ENCODE peak calls at places on chromosomes 5 and 9, in seven cellular contexts. H is T follicular helper cell; L is osteocyte; C is left ventricle myocardium inferior; P is stomach; I is activated T-cell treated with anti-CD3 and anti-CD28 coated beads, Interleukin-2, amount 50 U/mL, for 48 hours; E is HT1080. K is an unnamed sample.

GRCh38 chr9:77495834-77496671 is 152.1 kb downstream of the GNA14 start:
- DNase-seq in H (no peak), I (no peak), E (no peak), C (no peak), L (no peak), P (no peak), K (no peak)

GRCh38 chr9:15936316-15936869 is 383.6 kb downstream of the CCDC171 start:
- DNase-seq in I (no peak), P (no peak), H (no peak), L (no peak), E (peak), C (peak), K (peak)

GRCh38 chr5:94031631-94032030 is 290.2 kb upstream of the POU5F2 start:
- DNase-seq in L (no peak), P (no peak), C (no peak), I (no peak), H (no peak), E (no peak), K (no peak)

GRCh38 chr9:130189840-130190239 is 17.6 kb downstream of the NCS1 start:
- DNase-seq in C (no peak), E (no peak), L (no peak), I (no peak), P (no peak), H (no peak), K (no peak)

GRCh38 chr5:51890435-51891116 is 507.3 kb downstream of the ISL1 start:
- DNase-seq in P (no peak), C (no peak), I (no peak), H (no peak), L (no peak), E (no peak), K (no peak)

GRCh38 chr5:147731708-147732551 is 50.6 kb downstream of the JAKMIP2 start:
- DNase-seq in H (no peak), I (no peak), C (no peak), E (no peak), P (no peak), L (no peak), K (no peak)

GRCh38 chr5:127766556-127767335 is 63.6 kb downstream of the CCDC192 start:
- DNase-seq in C (no peak), I (no peak), P (no peak), E (peak), L (no peak), H (no peak), K (no peak)

GRCh38 chr5:149317281-149318048 is 27.8 kb upstream of the GRPEL2 start:
- DNase-seq in I (no peak), L (no peak), H (peak), P (peak), C (no peak), E (peak), K (no peak)

GRCh38 chr9:95407524-95407923 is 90.0 kb upstream of the FANCC start:
- DNase-seq in H (no peak), L (no peak), I (no peak), C (no peak), E (no peak), P (no peak), K (no peak)

GRCh38 chr9:114364123-114364522 is 23.7 kb downstream of the AKNA start:
- DNase-seq in C (no peak), L (no peak), E (peak), P (no peak), I (no peak), H (no peak), K (no peak)

GRCh38 chr5:72608297-72608696 is 101.1 kb upstream of the ZNF366 start:
- DNase-seq in C (peak), H (no peak), I (no peak), E (no peak), P (no peak), L (no peak), K (peak)

GRCh38 chr9:127393680-127394079 is 3.3 kb upstream of the SLC2A8 start:
- DNase-seq in H (no peak), C (no peak), I (no peak), L (no peak), P (no peak), E (no peak), K (no peak)

GRCh38 chr5:96146675-96147074 is 185.0 kb upstream of the ELL2 start:
- DNase-seq in L (no peak), H (no peak), E (peak), P (no peak), I (no peak), C (no peak), K (no peak)

GRCh38 chr9:89923174-89923573 is 318.4 kb downstream of the GADD45G start:
- DNase-seq in C (no peak), L (peak), H (no peak), E (no peak), P (no peak), I (no peak), K (no peak)

GRCh38 chr5:151611127-151611775 is 20.1 kb upstream of the FAT2 start:
- DNase-seq in L (no peak), P (no peak), C (no peak), E (no peak), H (no peak), I (no peak), K (no peak)

GRCh38 chr5:52801329-52801728 is 13.6 kb downstream of the ITGA1 start:
- DNase-seq in C (no peak), I (peak), P (no peak), H (no peak), E (no peak), L (no peak), K (no peak)

GRCh38 chr5:81971086-81971693 is 633 bp upstream of the ATG10 start:
- DNase-seq in H (no peak), I (peak), P (no peak), E (peak), C (no peak), L (no peak), K (no peak)

GRCh38 chr5:149735066-149735465 is 5.0 kb downstream of the PPARGC1B start:
- DNase-seq in E (peak), I (no peak), H (no peak), P (no peak), C (no peak), L (no peak), K (no peak)

GRCh38 chr9:85215936-85216335 is 525.8 kb downstream of the AGTPBP1 start:
- DNase-seq in E (no peak), I (no peak), C (no peak), P (no peak), L (no peak), H (no peak), K (no peak)

GRCh38 chr9:134514503-134514902 is 127.1 kb upstream of the COL5A1 start:
- DNase-seq in P (peak), C (no peak), L (no peak), E (no peak), I (no peak), H (no peak), K (no peak)

GRCh38 chr9:116482740-116483139 is 204.4 kb upstream of the TRIM32 start:
- DNase-seq in C (no peak), E (no peak), P (no peak), H (no peak), L (no peak), I (no peak), K (no peak)

GRCh38 chr9:99677281-99677680 is 144.4 kb upstream of the NR4A3 start:
- DNase-seq in L (no peak), I (no peak), E (no peak), P (no peak), H (no peak), C (no peak), K (no peak)

GRCh38 chr5:148387325-148387724 is 3.6 kb downstream of the FBXO38 start:
- DNase-seq in E (peak), H (no peak), C (no peak), I (no peak), L (no peak), P (no peak), K (no peak)

GRCh38 chr5:122723606-122724352 is 51.1 kb upstream of the SNX2 start:
- DNase-seq in C (no peak), P (no peak), H (no peak), I (no peak), L (no peak), E (peak), K (no peak)

GRCh38 chr5:151171521-151171920 is 13.9 kb upstream of the ANXA6 start:
- DNase-seq in P (no peak), L (no peak), I (no peak), H (no peak), C (no peak), E (no peak), K (no peak)

GRCh38 chr9:21871256-21871975 is 69.0 kb downstream of the MTAP start:
- DNase-seq in I (no peak), H (no peak), L (no peak), C (no peak), E (no peak), P (no peak), K (no peak)

GRCh38 chr9:132055756-132056155 is 23.9 kb downstream of the MED27 start:
- DNase-seq in I (no peak), C (no peak), P (no peak), H (no peak), L (no peak), E (no peak), K (no peak)

GRCh38 chr5:113081881-113082546 is 105.4 kb downstream of the DCP2 start:
- DNase-seq in I (no peak), H (no peak), P (no peak), C (no peak), E (peak), L (no peak), K (no peak)

GRCh38 chr5:53481887-53482716 is 1.7 kb downstream of the FST start:
- DNase-seq in E (peak), I (peak), P (peak), L (peak), C (peak), H (no peak), K (peak)

GRCh38 chr9:89048611-89049010 is 57.3 kb downstream of the S1PR3 start:
- DNase-seq in I (no peak), L (peak), H (no peak), C (no peak), P (no peak), E (no peak), K (no peak)

GRCh38 chr9:132994410-132995120 is 16.1 kb downstream of the GFI1B start:
- DNase-seq in H (no peak), L (no peak), P (peak), I (no peak), C (no peak), E (peak), K (no peak)

GRCh38 chr9:133901184-133901835 is 90.8 kb downstream of the VAV2 start:
- DNase-seq in E (no peak), C (no peak), L (no peak), P (no peak), H (no peak), I (no peak), K (no peak)

GRCh38 chr9:128178806-128179431 is 12.5 kb downstream of the CIZ1 start:
- DNase-seq in H (no peak), E (no peak), C (no peak), I (no peak), L (no peak), P (no peak), K (no peak)

GRCh38 chr9:69771775-69772418 is 12.1 kb upstream of the PTAR1 start:
- DNase-seq in P (no peak), L (no peak), C (no peak), H (no peak), I (no peak), E (peak), K (no peak)

GRCh38 chr9:103304797-103305196 is 309.7 kb downstream of the CYLC2 start:
- DNase-seq in P (no peak), C (no peak), E (no peak), H (no peak), L (no peak), I (no peak), K (no peak)

GRCh38 chr5:132429451-132430440 is 60.2 kb downstream of the SLC22A5 start:
- DNase-seq in H (no peak), I (peak), L (no peak), E (no peak), C (no peak), P (no peak), K (no peak)

GRCh38 chr5:32147959-32148358 is 26.2 kb downstream of the GOLPH3 start:
- DNase-seq in P (no peak), E (no peak), H (no peak), L (no peak), C (no peak), I (no peak), K (no peak)